ENCODE peak calls at places on chromosomes 4 and X, in nine cellular contexts. One of them, this sample, is unnamed.

GRCh38 chr4:26701786-26702227 is 117.9 kb downstream of the TBC1D19 start:
- DNase-seq in tibial artery: no peak
- DNase-seq in NCI-H774: no peak
- DNase-seq in anterior cingulate cortex: no peak
- DNase-seq in HTR-8/SVneo: no peak
- DNase-seq in nephron progenitor cell: no peak
- DNase-seq in HCT116: peak
- DNase-seq in ELR: peak
- DNase-seq in EH: peak
- DNase-seq in this sample: no peak

GRCh38 chrX:51178352-51178751 is 154.3 kb upstream of the NUDT10 start:
- DNase-seq in tibial artery: no peak
- DNase-seq in NCI-H774: no peak
- DNase-seq in anterior cingulate cortex: no peak
- DNase-seq in HTR-8/SVneo: no peak
- DNase-seq in nephron progenitor cell: no peak
- DNase-seq in HCT116: no peak
- DNase-seq in ELR: no peak
- DNase-seq in EH: no peak
- DNase-seq in this sample: no peak

GRCh38 chr4:143344011-143344410 is 7.3 kb downstream of the GAB1 start:
- DNase-seq in tibial artery: no peak
- DNase-seq in NCI-H774: no peak
- DNase-seq in anterior cingulate cortex: no peak
- DNase-seq in HTR-8/SVneo: no peak
- DNase-seq in nephron progenitor cell: no peak
- DNase-seq in HCT116: no peak
- DNase-seq in ELR: no peak
- DNase-seq in EH: no peak
- DNase-seq in this sample: no peak

GRCh38 chrX:40154229-40154852 is 56.6 kb upstream of the BCOR start:
- DNase-seq in tibial artery: peak
- DNase-seq in NCI-H774: peak
- DNase-seq in anterior cingulate cortex: no peak
- DNase-seq in HTR-8/SVneo: no peak
- DNase-seq in nephron progenitor cell: peak
- DNase-seq in HCT116: no peak
- DNase-seq in ELR: peak
- DNase-seq in EH: peak
- DNase-seq in this sample: no peak

GRCh38 chrX:17617794-17618193 is 119.5 kb upstream of the SCML1 start:
- DNase-seq in tibial artery: no peak
- DNase-seq in NCI-H774: no peak
- DNase-seq in anterior cingulate cortex: no peak
- DNase-seq in HTR-8/SVneo: no peak
- DNase-seq in nephron progenitor cell: no peak
- DNase-seq in HCT116: no peak
- DNase-seq in ELR: no peak
- DNase-seq in EH: peak
- DNase-seq in this sample: no peak

GRCh38 chrX:30835373-30835772 is 53.7 kb downstream of the TAB3 start:
- DNase-seq in tibial artery: no peak
- DNase-seq in NCI-H774: no peak
- DNase-seq in anterior cingulate cortex: no peak
- DNase-seq in HTR-8/SVneo: no peak
- DNase-seq in nephron progenitor cell: no peak
- DNase-seq in HCT116: no peak
- DNase-seq in ELR: no peak
- DNase-seq in EH: no peak
- DNase-seq in this sample: no peak

GRCh38 chr4:18022572-18023039 is 1.1 kb upstream of the LCORL start:
- DNase-seq in tibial artery: no peak
- DNase-seq in NCI-H774: no peak
- DNase-seq in anterior cingulate cortex: no peak
- DNase-seq in HTR-8/SVneo: no peak
- DNase-seq in nephron progenitor cell: no peak
- DNase-seq in HCT116: no peak
- DNase-seq in ELR: no peak
- DNase-seq in EH: no peak
- DNase-seq in this sample: no peak

GRCh38 chrX:15686818-15687685 is 22.4 kb upstream of the CLTRN start:
- DNase-seq in tibial artery: peak
- DNase-seq in NCI-H774: peak
- DNase-seq in anterior cingulate cortex: peak
- DNase-seq in HTR-8/SVneo: peak
- DNase-seq in nephron progenitor cell: peak
- DNase-seq in HCT116: peak
- DNase-seq in ELR: peak
- DNase-seq in EH: peak
- DNase-seq in this sample: peak

GRCh38 chrX:130975947-130976346 is 72.9 kb upstream of the ENOX2 start:
- DNase-seq in tibial artery: no peak
- DNase-seq in NCI-H774: peak
- DNase-seq in anterior cingulate cortex: peak
- DNase-seq in HTR-8/SVneo: no peak
- DNase-seq in nephron progenitor cell: peak
- DNase-seq in HCT116: peak
- DNase-seq in ELR: peak
- DNase-seq in EH: peak
- DNase-seq in this sample: peak

GRCh38 chrX:23668335-23668734 is 1.0 kb downstream of the PRDX4 start:
- DNase-seq in tibial artery: no peak
- DNase-seq in NCI-H774: no peak
- DNase-seq in anterior cingulate cortex: no peak
- DNase-seq in HTR-8/SVneo: no peak
- DNase-seq in nephron progenitor cell: no peak
- DNase-seq in HCT116: no peak
- DNase-seq in ELR: peak
- DNase-seq in EH: peak
- DNase-seq in this sample: no peak

GRCh38 chrX:698246-698645 is 67.7 kb downstream of the SHOX start:
- DNase-seq in tibial artery: no peak
- DNase-seq in NCI-H774: no peak
- DNase-seq in anterior cingulate cortex: no peak
- DNase-seq in HTR-8/SVneo: no peak
- DNase-seq in nephron progenitor cell: no peak
- DNase-seq in HCT116: no peak
- DNase-seq in ELR: no peak
- DNase-seq in EH: no peak
- DNase-seq in this sample: no peak

GRCh38 chr4:6200922-6201362 is 593 bp upstream of the JAKMIP1 start:
- DNase-seq in tibial artery: no peak
- DNase-seq in NCI-H774: peak
- DNase-seq in anterior cingulate cortex: no peak
- DNase-seq in HTR-8/SVneo: no peak
- DNase-seq in nephron progenitor cell: no peak
- DNase-seq in HCT116: no peak
- DNase-seq in ELR: no peak
- DNase-seq in EH: no peak
- DNase-seq in this sample: no peak

GRCh38 chrX:153764786-153765137 is 713 bp downstream of the PLXNB3 start:
- DNase-seq in tibial artery: no peak
- DNase-seq in NCI-H774: no peak
- DNase-seq in anterior cingulate cortex: no peak
- DNase-seq in HTR-8/SVneo: no peak
- DNase-seq in nephron progenitor cell: no peak
- DNase-seq in HCT116: no peak
- DNase-seq in ELR: no peak
- DNase-seq in EH: no peak
- DNase-seq in this sample: no peak

GRCh38 chrX:18291006-18291545 is 63.4 kb downstream of the SCML2 start:
- DNase-seq in tibial artery: no peak
- DNase-seq in NCI-H774: no peak
- DNase-seq in anterior cingulate cortex: no peak
- DNase-seq in HTR-8/SVneo: no peak
- DNase-seq in nephron progenitor cell: no peak
- DNase-seq in HCT116: no peak
- DNase-seq in ELR: no peak
- DNase-seq in EH: peak
- DNase-seq in this sample: no peak

GRCh38 chrX:140815868-140816267 is 106.3 kb downstream of the LINC00632 start:
- DNase-seq in tibial artery: no peak
- DNase-seq in NCI-H774: no peak
- DNase-seq in anterior cingulate cortex: no peak
- DNase-seq in HTR-8/SVneo: peak
- DNase-seq in nephron progenitor cell: no peak
- DNase-seq in HCT116: no peak
- DNase-seq in ELR: peak
- DNase-seq in EH: peak
- DNase-seq in this sample: no peak

GRCh38 chr4:53595823-53596222 is 4.5 kb upstream of the LNX1 start:
- DNase-seq in tibial artery: no peak
- DNase-seq in NCI-H774: no peak
- DNase-seq in anterior cingulate cortex: no peak
- DNase-seq in HTR-8/SVneo: no peak
- DNase-seq in nephron progenitor cell: no peak
- DNase-seq in HCT116: no peak
- DNase-seq in ELR: no peak
- DNase-seq in EH: no peak
- DNase-seq in this sample: no peak

GRCh38 chr4:80587861-80588385 is 252.4 kb downstream of the CFAP299 start:
- DNase-seq in tibial artery: no peak
- DNase-seq in NCI-H774: no peak
- DNase-seq in anterior cingulate cortex: no peak
- DNase-seq in HTR-8/SVneo: no peak
- DNase-seq in nephron progenitor cell: no peak
- DNase-seq in HCT116: no peak
- DNase-seq in ELR: no peak
- DNase-seq in EH: no peak
- DNase-seq in this sample: no peak

GRCh38 chr4:188275686-188276085 is 136.4 kb downstream of the TRIML1 start:
- DNase-seq in tibial artery: no peak
- DNase-seq in NCI-H774: no peak
- DNase-seq in anterior cingulate cortex: no peak
- DNase-seq in HTR-8/SVneo: no peak
- DNase-seq in nephron progenitor cell: no peak
- DNase-seq in HCT116: no peak
- DNase-seq in ELR: no peak
- DNase-seq in EH: no peak
- DNase-seq in this sample: no peak

GRCh38 chr4:174157106-174157607 is 126.3 kb downstream of the FBXO8 start:
- DNase-seq in tibial artery: no peak
- DNase-seq in NCI-H774: no peak
- DNase-seq in anterior cingulate cortex: no peak
- DNase-seq in HTR-8/SVneo: no peak
- DNase-seq in nephron progenitor cell: no peak
- DNase-seq in HCT116: no peak
- DNase-seq in ELR: no peak
- DNase-seq in EH: peak
- DNase-seq in this sample: no peak

GRCh38 chrX:19852014-19853005 is 35.1 kb downstream of the SH3KBP1 start:
- DNase-seq in tibial artery: no peak
- DNase-seq in NCI-H774: no peak
- DNase-seq in anterior cingulate cortex: no peak
- DNase-seq in HTR-8/SVneo: no peak
- DNase-seq in nephron progenitor cell: no peak
- DNase-seq in HCT116: no peak
- DNase-seq in ELR: peak
- DNase-seq in EH: peak
- DNase-seq in this sample: peak

GRCh38 chr4:185305979-185306442 is 89.7 kb downstream of the LRP2BP start:
- DNase-seq in tibial artery: no peak
- DNase-seq in NCI-H774: no peak
- DNase-seq in anterior cingulate cortex: no peak
- DNase-seq in HTR-8/SVneo: peak
- DNase-seq in nephron progenitor cell: no peak
- DNase-seq in HCT116: peak
- DNase-seq in ELR: peak
- DNase-seq in EH: peak
- DNase-seq in this sample: peak

GRCh38 chr4:48078862-48079655 is 55.0 kb downstream of the TXK start:
- DNase-seq in tibial artery: no peak
- DNase-seq in NCI-H774: no peak
- DNase-seq in anterior cingulate cortex: no peak
- DNase-seq in HTR-8/SVneo: no peak
- DNase-seq in nephron progenitor cell: no peak
- DNase-seq in HCT116: no peak
- DNase-seq in ELR: peak
- DNase-seq in EH: no peak
- DNase-seq in this sample: no peak

GRCh38 chr4:169109276-169109675 is 99.2 kb upstream of the CBR4 start:
- DNase-seq in tibial artery: no peak
- DNase-seq in NCI-H774: no peak
- DNase-seq in anterior cingulate cortex: no peak
- DNase-seq in HTR-8/SVneo: no peak
- DNase-seq in nephron progenitor cell: no peak
- DNase-seq in HCT116: no peak
- DNase-seq in ELR: no peak
- DNase-seq in EH: no peak
- DNase-seq in this sample: no peak

GRCh38 chrX:29496636-29497180 is 718.7 kb upstream of the MAGEB2 start:
- DNase-seq in tibial artery: no peak
- DNase-seq in NCI-H774: no peak
- DNase-seq in anterior cingulate cortex: no peak
- DNase-seq in HTR-8/SVneo: no peak
- DNase-seq in nephron progenitor cell: no peak
- DNase-seq in HCT116: no peak
- DNase-seq in ELR: no peak
- DNase-seq in EH: peak
- DNase-seq in this sample: no peak

GRCh38 chrX:45758738-45759397 is 558.2 kb upstream of the DIPK2B start:
- DNase-seq in tibial artery: no peak
- DNase-seq in NCI-H774: no peak
- DNase-seq in anterior cingulate cortex: no peak
- DNase-seq in HTR-8/SVneo: no peak
- DNase-seq in nephron progenitor cell: no peak
- DNase-seq in HCT116: no peak
- DNase-seq in ELR: peak
- DNase-seq in EH: peak
- DNase-seq in this sample: peak

GRCh38 chrX:19628006-19628575 is 112.8 kb upstream of the MAP3K15 start:
- DNase-seq in tibial artery: no peak
- DNase-seq in NCI-H774: no peak
- DNase-seq in anterior cingulate cortex: no peak
- DNase-seq in HTR-8/SVneo: no peak
- DNase-seq in nephron progenitor cell: peak
- DNase-seq in HCT116: no peak
- DNase-seq in ELR: no peak
- DNase-seq in EH: peak
- DNase-seq in this sample: no peak

GRCh38 chrX:71638409-71638808 is 20.1 kb upstream of the CXCR3 start:
- DNase-seq in tibial artery: no peak
- DNase-seq in NCI-H774: no peak
- DNase-seq in anterior cingulate cortex: no peak
- DNase-seq in HTR-8/SVneo: no peak
- DNase-seq in nephron progenitor cell: no peak
- DNase-seq in HCT116: no peak
- DNase-seq in ELR: no peak
- DNase-seq in EH: no peak
- DNase-seq in this sample: no peak

GRCh38 chr4:72300126-72300525 is 268.3 kb downstream of the NPFFR2 start:
- DNase-seq in tibial artery: no peak
- DNase-seq in NCI-H774: no peak
- DNase-seq in anterior cingulate cortex: no peak
- DNase-seq in HTR-8/SVneo: no peak
- DNase-seq in nephron progenitor cell: no peak
- DNase-seq in HCT116: no peak
- DNase-seq in ELR: no peak
- DNase-seq in EH: no peak
- DNase-seq in this sample: no peak

GRCh38 chr4:3418029-3418762 is 23.6 kb upstream of the HGFAC start:
- DNase-seq in tibial artery: peak
- DNase-seq in NCI-H774: no peak
- DNase-seq in anterior cingulate cortex: no peak
- DNase-seq in HTR-8/SVneo: no peak
- DNase-seq in nephron progenitor cell: no peak
- DNase-seq in HCT116: no peak
- DNase-seq in ELR: no peak
- DNase-seq in EH: no peak
- DNase-seq in this sample: no peak

GRCh38 chr4:107823870-107824366 is 814 bp upstream of the SGMS2 start:
- DNase-seq in tibial artery: no peak
- DNase-seq in NCI-H774: no peak
- DNase-seq in anterior cingulate cortex: no peak
- DNase-seq in HTR-8/SVneo: no peak
- DNase-seq in nephron progenitor cell: no peak
- DNase-seq in HCT116: peak
- DNase-seq in ELR: no peak
- DNase-seq in EH: no peak
- DNase-seq in this sample: no peak

GRCh38 chrX:112266136-112266535 is 183.6 kb upstream of the TRPC5 start:
- DNase-seq in tibial artery: no peak
- DNase-seq in NCI-H774: no peak
- DNase-seq in anterior cingulate cortex: no peak
- DNase-seq in HTR-8/SVneo: no peak
- DNase-seq in nephron progenitor cell: no peak
- DNase-seq in HCT116: no peak
- DNase-seq in ELR: no peak
- DNase-seq in EH: no peak
- DNase-seq in this sample: no peak